ENCODE peak calls at places on chromosomes 3 and 15, in seven cellular contexts. M is MM.1S, Z is colonic mucosa, S is K562, J is fibroblast of lung, P is kidney, T is GM23248. I is an unnamed sample.

GRCh38 chr3:160169139-160169830 is 55.9 kb upstream of the C3orf80 start:
- DNase-seq in T (peak; percentile 96), J (peak; percentile 98), Z (no peak), M (no peak), P (no peak), S (no peak), I (no peak)

GRCh38 chr3:109994853-109995252 is 657.5 kb upstream of the DPPA4 start:
- DNase-seq in P (no peak), T (no peak), J (no peak), S (no peak), Z (no peak), M (no peak), I (no peak)

GRCh38 chr3:56799251-56799882 is 2.4 kb downstream of the ARHGEF3 start:
- DNase-seq in Z (no peak), S (peak; percentile 26), J (peak; percentile 60), M (peak; percentile 82), P (no peak), T (peak; percentile 65), I (peak; percentile 42)

GRCh38 chr3:56916697-56917336 is 115.1 kb upstream of the ARHGEF3 start:
- DNase-seq in M (peak; percentile 37), J (no peak), S (no peak), P (no peak), T (no peak), Z (no peak), I (no peak)

GRCh38 chr15:73809728-73810501 is 56.8 kb upstream of the INSYN1 start:
- DNase-seq in J (peak; percentile 14), T (peak; percentile 58), S (no peak), Z (no peak), M (no peak), P (no peak), I (no peak)

GRCh38 chr3:105700575-105700974 is 168.2 kb downstream of the CBLB start:
- DNase-seq in J (no peak), P (no peak), T (peak; percentile 8), M (no peak), S (no peak), Z (no peak), I (no peak)

GRCh38 chr3:128360705-128361271 is 105.9 kb downstream of the DNAJB8 start:
- DNase-seq in M (no peak), J (peak; percentile 47), P (peak; percentile 23), Z (no peak), S (no peak), T (no peak), I (no peak)

GRCh38 chr3:143535994-143536784 is 312.1 kb downstream of the SLC9A9 start:
- DNase-seq in P (no peak), Z (no peak), S (no peak), J (no peak), M (peak; percentile 88), T (peak; percentile 23), I (no peak)

GRCh38 chr3:48268936-48269551 is 28.1 kb downstream of the ZNF589 start:
- DNase-seq in S (no peak), J (peak; percentile 42), T (no peak), P (no peak), Z (peak; percentile 48), M (no peak), I (no peak)

GRCh38 chr3:111610612-111611054 is 15.5 kb upstream of the ZBED2 start:
- DNase-seq in P (no peak), Z (no peak), J (peak; percentile 41), M (no peak), T (no peak), S (no peak), I (no peak)

GRCh38 chr3:95097493-95097892 is 1034.6 kb downstream of the NSUN3 start:
- DNase-seq in J (no peak), M (no peak), Z (no peak), P (no peak), S (no peak), T (no peak), I (no peak)

GRCh38 chr3:57131210-57131588 is 34.0 kb downstream of the IL17RD start:
- DNase-seq in T (no peak), M (no peak), P (no peak), J (no peak), Z (no peak), S (no peak), I (no peak)

GRCh38 chr3:158727499-158728377 is 4.5 kb downstream of the RARRES1 start:
- DNase-seq in J (peak; percentile 75), P (no peak), Z (peak; percentile 80), M (peak; percentile 81), T (peak; percentile 84), S (peak; percentile 70), I (peak; percentile 59)

GRCh38 chr3:13335503-13335902 is 84.6 kb downstream of the NUP210 start:
- DNase-seq in M (no peak), S (no peak), Z (no peak), T (no peak), J (no peak), P (no peak), I (no peak)

GRCh38 chr3:111252795-111253194 is 181.2 kb downstream of the NECTIN3 start:
- DNase-seq in T (peak; percentile 59), P (no peak), Z (no peak), S (no peak), M (no peak), J (peak; percentile 43), I (no peak)

GRCh38 chr15:31344266-31344665 is 17.6 kb downstream of the KLF13 start:
- DNase-seq in T (no peak), S (no peak), Z (no peak), M (no peak), J (no peak), P (no peak), I (no peak)

GRCh38 chr15:31346367-31347066 is 19.9 kb downstream of the KLF13 start:
- DNase-seq in Z (no peak), T (no peak), S (no peak), M (peak; percentile 85), J (no peak), P (no peak), I (no peak)

GRCh38 chr15:31347067-31347975 is 20.7 kb downstream of the KLF13 start:
- DNase-seq in T (no peak), M (no peak), Z (no peak), S (no peak), P (no peak), J (no peak), I (no peak)

GRCh38 chr15:31344824-31345605 is 18.4 kb downstream of the KLF13 start:
- DNase-seq in P (peak; percentile 77), T (peak; percentile 48), J (no peak), M (peak; percentile 78), Z (peak; percentile 92), S (no peak), I (no peak)

DNA sequence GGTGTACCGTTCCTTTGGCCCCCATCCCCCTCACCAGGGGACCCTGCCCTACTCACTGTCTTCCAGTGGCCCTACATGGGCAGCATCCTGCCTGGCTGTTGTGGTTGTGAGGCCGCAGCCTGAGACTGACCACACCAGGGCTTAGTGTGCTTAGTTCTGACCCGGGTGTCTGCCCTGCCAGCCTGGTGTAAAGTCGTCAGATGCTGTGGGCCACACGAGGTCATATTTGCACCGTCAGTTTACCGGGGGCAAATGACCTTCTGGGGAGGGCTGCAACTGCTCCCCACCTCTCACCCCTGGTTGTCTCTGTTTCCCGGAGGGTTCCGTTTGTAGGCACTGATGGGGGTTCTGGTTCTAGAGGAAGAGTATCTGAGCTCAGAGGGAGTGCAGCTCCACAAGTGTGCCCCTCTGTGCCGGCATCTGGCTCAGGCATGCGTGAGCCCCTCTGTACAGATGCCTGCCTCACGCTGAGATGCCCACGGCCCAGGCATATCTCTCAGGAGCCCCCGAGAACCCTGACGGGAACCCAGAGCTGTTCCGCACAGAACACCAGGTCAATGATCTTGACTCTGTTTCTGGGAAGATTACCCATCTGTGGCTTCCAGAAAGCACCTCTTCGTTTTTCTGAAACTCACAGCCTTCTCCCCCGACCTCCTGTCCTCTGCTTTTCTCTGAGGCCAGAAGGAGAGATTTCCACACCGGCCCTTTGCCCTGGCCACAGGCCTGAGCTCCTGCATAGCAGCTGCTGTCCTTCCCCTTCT is 19.2 kb downstream of the KLF13 start:
- DNase-seq in J (no peak), P (peak; percentile 72), S (no peak), T (no peak), M (peak; percentile 55), Z (no peak), I (no peak)
- H3K9ac ChIP-seq in J (no peak overlapping the region), P (peak overlapping the region; percentile 65), S (peak overlapping the region; percentile 17), T (peak overlapping the region; percentile 40), M (peak overlapping the region; percentile 93), Z (peak overlapping the region; percentile 76), I (no peak overlapping the region)

DNA sequence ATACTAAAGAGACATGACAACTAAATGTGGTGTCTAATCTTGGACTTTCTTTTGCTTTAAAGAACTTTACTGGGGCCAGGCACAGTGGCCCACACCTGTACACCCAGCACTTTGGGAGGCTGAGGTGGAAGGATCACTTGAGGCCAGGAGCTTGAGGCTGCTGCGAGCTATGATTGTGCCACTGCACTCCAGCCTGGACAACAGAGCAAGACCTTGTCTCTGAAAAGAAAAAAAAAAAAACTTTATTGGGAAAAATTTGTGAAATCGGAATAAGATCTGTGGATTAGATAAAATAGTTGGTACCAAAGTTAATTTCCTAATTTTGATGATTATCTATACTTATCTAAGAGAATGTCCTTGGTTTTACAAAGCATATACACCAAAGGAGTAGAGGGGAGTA is 34.4 kb upstream of the USP3 start:
- DNase-seq in J (no peak), T (no peak), S (no peak), Z (no peak), M (no peak), P (no peak), I (no peak)
- H3K9ac ChIP-seq in J (no peak overlapping the region), T (no peak overlapping the region), S (no peak overlapping the region), Z (no peak overlapping the region), M (no peak overlapping the region), P (no peak overlapping the region), I (no peak overlapping the region)

GRCh38 chr3:108389361-108389760 is 93.0 kb downstream of the HHLA2 start:
- DNase-seq in Z (no peak), M (peak; percentile 23), J (no peak), S (no peak), T (no peak), P (no peak), I (no peak)
- H3K9ac ChIP-seq in Z (no peak overlapping the region), M (peak overlapping the region; percentile 15), J (no peak overlapping the region), S (no peak overlapping the region), T (no peak overlapping the region), P (no peak overlapping the region), I (no peak overlapping the region)

GRCh38 chr15:77974416-77975331 is 102.8 kb downstream of the TBC1D2B start:
- DNase-seq in S (no peak), Z (peak; percentile 17), T (no peak), P (peak; percentile 60), J (no peak), M (no peak), I (no peak)
- H3K9ac ChIP-seq in S (no peak overlapping the region), Z (no peak overlapping the region), T (no peak overlapping the region), P (no peak overlapping the region), J (no peak overlapping the region), M (no peak overlapping the region), I (no peak overlapping the region)

GRCh38 chr15:48657891-48658591 is 12.5 kb upstream of the FBN1 start:
- DNase-seq in S (no peak), J (no peak), Z (no peak), P (no peak), M (no peak), T (peak; percentile 51), I (no peak)
- H3K9ac ChIP-seq in S (no peak overlapping the region), J (no peak overlapping the region), Z (no peak overlapping the region), P (no peak overlapping the region), M (no peak overlapping the region), T (peak overlapping the region; percentile 33), I (no peak overlapping the region)

DNA sequence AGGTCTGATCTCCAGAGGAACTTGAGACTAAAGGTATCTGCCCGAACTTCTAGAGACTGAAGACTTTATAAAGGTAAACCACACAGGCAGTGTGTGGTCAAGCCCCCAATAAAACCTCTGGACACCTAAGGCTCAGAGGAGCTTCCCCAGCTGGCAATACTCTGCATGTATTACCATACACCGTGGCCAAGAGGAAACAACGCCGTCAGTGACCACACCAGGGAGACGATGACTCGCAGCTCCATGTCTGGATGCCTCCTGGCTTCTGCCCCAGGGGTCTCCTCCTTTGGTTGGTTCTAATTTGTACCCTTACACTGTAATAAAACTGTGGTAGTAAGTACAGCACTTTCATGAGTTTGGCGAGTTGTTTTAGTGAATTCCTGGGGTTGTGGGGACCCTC is 32.1 kb upstream of the BCL2L10 start:
- DNase-seq in J (peak; percentile 80), S (no peak), Z (no peak), M (no peak), T (peak; percentile 85), P (no peak), I (no peak)
- H3K9ac ChIP-seq in J (no peak overlapping the region), S (peak overlapping the region; percentile 55), Z (no peak overlapping the region), M (no peak overlapping the region), T (peak overlapping the region; percentile 49), P (no peak overlapping the region), I (no peak overlapping the region)

I was measured in SK-N-MC.